ENCODE peak calls at places on chromosomes 7 and 10, in seven cellular contexts. I is prostate gland, H is psoas muscle, J is ovary, T is tibial artery, D is adrenal gland, A is HCT116. S is an unnamed sample. For H3K4me1 and H3K27me3, the result is how much of the 10 kb centered on the place peaks cover.

GRCh38 chr10:93816123-93816747 is 58.5 kb downstream of the LGI1 start:
- DNase-seq in I (peak), H (peak), J (peak), T (peak), D (peak), A (peak), S (peak)

GRCh38 chr10:125209591-125210373 is 49.4 kb upstream of the CTBP2 start:
- DNase-seq in I (no peak), H (no peak), J (peak), T (no peak), D (no peak), A (no peak), S (peak)

GRCh38 chr10:60281792-60282353 is 107.8 kb downstream of the ANK3 start:
- DNase-seq in I (no peak), H (no peak), J (no peak), T (no peak), D (no peak), A (no peak), S (no peak)

GRCh38 chr10:43959854-43960415 is 311.3 kb upstream of the ZNF32 start:
- DNase-seq in I (no peak), H (no peak), J (no peak), T (peak), D (no peak), A (no peak), S (no peak)

GRCh38 chr10:10677479-10677878 is 340.2 kb upstream of the CELF2 start:
- DNase-seq in I (peak), H (peak), J (peak), T (peak), D (peak), A (no peak), S (peak)

GRCh38 chr7:154953006-154953684 is 49.8 kb downstream of the PAXIP1 start:
- DNase-seq in I (no peak), H (peak), J (peak), T (no peak), D (peak), A (peak), S (peak)

GRCh38 chr10:111076191-111076681 is 593 bp upstream of the ADRA2A start:
- DNase-seq in I (peak), H (peak), J (peak), T (no peak), D (peak), A (peak), S (peak)

GRCh38 chr7:55496906-55497305 is 75.4 kb downstream of the VOPP1 start:
- DNase-seq in I (no peak), H (no peak), J (no peak), T (peak), D (no peak), A (no peak), S (no peak)

GRCh38 chr7:55348502-55348901 is 16.6 kb upstream of the LANCL2 start:
- DNase-seq in I (no peak), H (no peak), J (no peak), T (no peak), D (no peak), A (no peak), S (no peak)

GRCh38 chr7:43516581-43517342 is 66.1 kb upstream of the STK17A start:
- DNase-seq in I (no peak), H (no peak), J (no peak), T (no peak), D (no peak), A (no peak), S (peak)

GRCh38 chr10:21194510-21194993 is 297.4 kb upstream of the NEBL start:
- DNase-seq in I (peak), H (no peak), J (no peak), T (no peak), D (no peak), A (peak), S (peak)

GRCh38 chr10:46006219-46006618 is 24.2 kb downstream of the NCOA4 start:
- DNase-seq in I (no peak), H (no peak), J (no peak), T (no peak), D (no peak), A (no peak), S (peak)

GRCh38 chr10:71380841-71381240 is 15.9 kb upstream of the CDH23 start:
- DNase-seq in I (no peak), H (no peak), J (no peak), T (no peak), D (no peak), A (no peak), S (no peak)

GRCh38 chr7:6536262-6536770 is 14.9 kb downstream of the GRID2IP start:
- DNase-seq in I (no peak), H (no peak), J (no peak), T (no peak), D (no peak), A (no peak), S (peak)

GRCh38 chr7:26151953-26152781 is at the start of gene NFE2L3:
- DNase-seq in I (peak), H (peak), J (peak), T (peak), D (peak), A (peak), S (peak)
- TF ChIP-seq CTCF in I (no peak), H (peak), J (no peak), T (no peak), D (no peak), A (no peak), S (no peak)

DNA sequence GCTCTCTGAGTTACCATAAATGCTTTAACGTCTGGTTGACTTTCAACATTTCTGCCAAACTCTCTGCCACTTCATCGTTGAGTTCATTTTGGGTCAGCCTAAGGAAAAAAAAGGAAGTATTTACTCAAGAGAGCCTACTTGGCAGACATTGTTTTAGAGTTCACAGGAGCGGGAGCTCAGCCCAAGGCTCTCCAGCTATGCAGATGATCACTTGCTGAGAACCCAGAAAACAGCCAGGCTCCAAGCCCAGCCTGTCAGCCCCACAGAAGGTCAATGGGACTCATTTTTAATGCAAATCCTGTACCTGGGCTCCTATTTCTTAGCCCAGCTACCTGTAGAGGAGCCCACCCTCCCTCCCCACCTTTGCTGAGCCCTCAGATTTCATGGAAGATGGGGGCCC is 45.5 kb downstream of the NOD1 start:
- DNase-seq in I (peak), H (no peak), J (peak), T (peak), D (peak), A (no peak), S (no peak)
- H3K4me1 ChIP-seq in I (under half), H (under half), J (under half), T (under half), D (under half), A (under half), S (under half)

GRCh38 chr10:132878091-132878729 is 64.2 kb downstream of the CFAP46 start:
- DNase-seq in I (no peak), H (no peak), J (peak), T (peak), D (peak), A (no peak), S (no peak)

GRCh38 chr10:132876131-132876860 is 66.1 kb downstream of the CFAP46 start:
- DNase-seq in I (no peak), H (no peak), J (peak), T (peak), D (peak), A (no peak), S (no peak)

GRCh38 chr10:132878730-132879407 is 63.5 kb downstream of the CFAP46 start:
- DNase-seq in I (no peak), H (no peak), J (peak), T (peak), D (peak), A (no peak), S (no peak)

GRCh38 chr10:132876967-132877366 is 65.4 kb downstream of the CFAP46 start:
- DNase-seq in I (no peak), H (no peak), J (peak), T (peak), D (peak), A (no peak), S (no peak)

DNA sequence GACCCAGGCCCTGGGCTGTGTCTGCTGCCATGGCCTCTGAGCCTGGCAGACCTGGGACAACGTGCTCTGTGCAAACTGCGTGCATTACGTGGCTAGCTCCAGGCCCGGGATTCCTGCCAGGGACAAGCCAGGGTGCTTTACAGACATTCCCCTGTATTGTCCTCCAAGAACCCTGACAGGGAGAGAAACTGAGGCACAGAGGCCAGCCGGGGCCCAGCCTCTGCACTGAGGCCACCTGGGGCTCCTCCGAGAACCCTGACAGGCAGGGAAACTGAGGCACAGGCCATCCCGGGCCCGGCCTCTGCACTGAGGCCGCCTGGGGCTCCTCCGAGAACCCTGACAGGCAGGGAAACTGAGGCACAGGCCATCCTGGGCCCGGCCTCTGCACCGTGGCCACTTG is 64.9 kb downstream of the CFAP46 start:
- DNase-seq in I (no peak), H (no peak), J (peak), T (peak), D (peak), A (no peak), S (no peak)
- H3K27me3 ChIP-seq in I (under half), H (under half), J (under half), T (under half), D (under half), A (under half), S (under half)

DNA sequence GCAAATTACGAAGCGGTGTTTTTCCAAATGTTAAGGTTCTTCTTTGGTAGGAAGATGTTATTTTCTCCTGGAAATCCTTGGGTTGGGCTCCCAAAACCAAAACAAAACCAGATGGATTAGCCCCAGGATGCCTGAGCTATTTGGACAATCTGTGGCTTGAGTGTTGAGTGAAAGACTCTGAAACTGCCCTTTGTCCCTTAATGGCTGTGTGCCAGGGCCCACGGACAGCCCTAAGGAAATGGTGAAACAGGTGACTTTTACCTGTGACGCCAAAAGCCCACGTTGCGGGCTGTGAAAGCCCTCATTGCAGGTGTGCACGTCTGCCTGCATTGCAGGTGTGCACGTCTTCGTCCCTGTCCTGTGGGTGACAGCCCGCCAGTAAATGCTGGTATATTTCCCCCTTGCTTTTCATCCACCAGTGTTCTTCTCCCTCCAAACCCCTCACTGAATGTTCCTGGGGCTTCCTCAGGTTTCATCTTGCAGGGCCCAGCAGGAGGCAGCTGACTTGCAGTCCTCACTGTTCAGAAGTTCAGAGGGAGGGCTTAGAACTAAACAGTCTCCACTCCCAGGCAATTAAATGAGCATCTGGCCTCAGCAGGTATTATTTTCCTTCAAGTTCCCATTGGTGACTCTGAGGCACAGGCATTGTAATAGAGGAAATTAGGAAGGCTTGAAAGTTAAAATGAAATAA is 10.7 kb downstream of the PFKP start:
- DNase-seq in I (no peak), H (no peak), J (no peak), T (no peak), D (no peak), A (no peak), S (no peak)
- TF ChIP-seq CTCF in I (no peak), H (no peak), J (no peak), T (no peak), D (no peak), A (no peak), S (no peak)

GRCh38 chr7:50529093-50529862 is 35.9 kb downstream of the DDC start:
- DNase-seq in I (no peak), H (no peak), J (no peak), T (no peak), D (no peak), A (no peak), S (no peak)

GRCh38 chr7:50530771-50531170 is 34.4 kb downstream of the DDC start:
- DNase-seq in I (no peak), H (no peak), J (no peak), T (no peak), D (no peak), A (no peak), S (no peak)

GRCh38 chr7:50533849-50534248 is 31.4 kb downstream of the DDC start:
- DNase-seq in I (no peak), H (no peak), J (no peak), T (no peak), D (no peak), A (no peak), S (no peak)

GRCh38 chr7:50531928-50532327 is 33.3 kb downstream of the DDC start:
- DNase-seq in I (no peak), H (no peak), J (no peak), T (no peak), D (no peak), A (no peak), S (no peak)

GRCh38 chr7:50531401-50531906 is 33.8 kb downstream of the DDC start:
- DNase-seq in I (no peak), H (no peak), J (no peak), T (no peak), D (peak), A (peak), S (no peak)
- H3K4me1 ChIP-seq in I (under half), H (under half), J (under half), T (under half), D (under half), A (under half), S (under half)

DNA sequence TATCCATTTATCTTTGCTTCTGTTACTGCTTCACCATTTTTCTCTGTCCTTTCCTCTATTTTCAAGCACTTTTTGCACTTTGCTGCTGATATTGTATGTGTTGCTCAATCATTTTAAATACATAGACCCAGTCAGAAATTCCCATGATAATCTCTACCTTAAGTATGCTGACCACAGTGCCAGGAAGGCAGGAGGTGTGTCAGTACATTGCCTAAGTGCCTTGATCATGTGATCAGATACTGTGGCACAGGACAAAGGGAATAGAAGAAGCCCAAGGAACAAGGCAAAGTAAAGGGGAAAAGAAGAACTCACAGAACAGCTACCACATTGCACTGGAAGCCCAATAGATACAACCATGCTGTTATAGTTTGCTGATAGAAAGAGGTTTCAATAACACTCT is 53.7 kb upstream of the CD36 start:
- DNase-seq in I (no peak), H (no peak), J (no peak), T (no peak), D (no peak), A (no peak), S (peak)
- H3K27me3 ChIP-seq in I (under half), H (under half), J (under half), T (under half), D (under half), A (under half), S (under half)

DNA sequence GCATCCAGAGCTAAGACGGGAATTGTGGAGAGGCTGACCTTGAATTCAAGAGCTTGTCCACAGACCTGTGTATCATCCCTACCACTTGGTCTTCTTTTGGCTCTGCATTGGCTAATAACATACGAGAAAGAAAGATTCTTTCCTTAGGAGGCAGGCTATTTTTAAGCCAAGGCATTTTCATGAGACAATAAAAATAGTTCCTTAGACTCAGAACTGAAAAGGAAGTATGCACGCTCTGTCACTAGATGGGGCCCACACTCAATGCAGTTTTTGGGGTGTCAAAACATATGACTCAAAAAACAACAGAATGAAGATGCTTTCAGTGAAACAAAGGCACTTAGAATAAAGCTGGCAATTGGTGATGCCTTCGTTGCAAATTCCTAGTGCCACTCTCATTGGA is 265.9 kb upstream of the DGKB start:
- DNase-seq in I (no peak), H (no peak), J (no peak), T (no peak), D (no peak), A (no peak), S (no peak)
- TF ChIP-seq CTCF in I (no peak), H (no peak), J (no peak), T (no peak), D (no peak), A (no peak), S (no peak)

GRCh38 chr10:104323721-104324686 is 14.3 kb downstream of the ITPRIP start:
- DNase-seq in I (no peak), H (no peak), J (peak), T (peak), D (no peak), A (no peak), S (no peak)
- H3K4me1 ChIP-seq in I (under half), H (half or more), J (under half), T (half or more), D (under half), A (under half), S (under half)

GRCh38 chr7:66859794-66860645 is 61.0 kb upstream of the TMEM248 start:
- DNase-seq in I (peak), H (no peak), J (no peak), T (no peak), D (no peak), A (no peak), S (no peak)

GRCh38 chr7:66859339-66859738 is 61.7 kb upstream of the TMEM248 start:
- DNase-seq in I (no peak), H (no peak), J (no peak), T (no peak), D (no peak), A (no peak), S (no peak)

GRCh38 chr7:66865290-66865864 is 55.6 kb upstream of the TMEM248 start:
- DNase-seq in I (no peak), H (no peak), J (no peak), T (no peak), D (no peak), A (no peak), S (no peak)

DNA sequence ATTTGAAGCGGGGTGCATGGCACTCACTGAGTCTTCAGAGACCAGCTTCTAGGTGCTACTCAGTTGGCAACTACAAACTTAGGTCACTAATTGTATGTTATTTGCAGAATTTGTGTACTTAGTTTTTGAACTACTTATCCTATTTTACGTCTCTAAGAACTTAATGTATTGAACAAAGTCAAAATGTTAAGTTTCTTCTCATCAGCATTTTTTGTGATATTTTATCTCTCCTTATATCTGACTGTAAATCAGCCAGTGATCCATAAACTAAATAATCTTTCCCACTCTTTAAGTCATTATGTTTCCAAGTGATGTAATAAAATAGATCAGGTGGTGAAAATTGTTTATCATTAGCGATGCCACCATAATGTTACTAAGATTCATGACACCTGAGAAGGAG is 60.3 kb upstream of the TMEM248 start:
- DNase-seq in I (no peak), H (no peak), J (no peak), T (no peak), D (no peak), A (no peak), S (no peak)
- H3K27me3 ChIP-seq in I (under half), H (under half), J (under half), T (under half), D (under half), A (under half), S (under half)

DNA sequence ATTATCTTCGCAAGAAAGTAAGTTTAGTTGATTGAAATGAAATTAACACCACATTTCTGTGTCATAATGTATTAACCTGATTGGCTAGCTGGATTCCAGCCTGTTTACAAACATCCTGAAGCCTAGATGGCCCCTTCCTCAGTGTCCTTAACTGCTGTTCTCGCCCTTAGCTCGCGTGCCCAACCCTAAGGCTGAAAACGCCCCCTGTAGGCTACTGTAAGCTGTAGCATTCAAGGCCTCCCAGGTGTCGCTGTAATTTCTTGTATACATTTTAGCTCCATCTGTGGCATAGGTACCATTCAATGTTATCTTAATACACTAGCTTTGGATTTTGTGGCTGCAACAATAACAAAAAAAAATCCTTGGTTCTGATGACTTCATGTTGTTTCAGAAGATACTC is 191.6 kb downstream of the MGMT start:
- DNase-seq in I (no peak), H (no peak), J (no peak), T (no peak), D (no peak), A (no peak), S (peak)
- TF ChIP-seq CTCF in I (no peak), H (peak), J (no peak), T (no peak), D (no peak), A (peak), S (peak)